ENCODE peak calls at places on chromosomes 12 and 14, in eight cellular contexts. U is NCI-H524; X is GM10248; J is stimulated activated CD8-positive, alpha-beta memory T cell treated with anti-CD3 and anti-CD28 coated beads, Interleukin-7, amount 100 ng/mL, for 24 hours; F is ELR; T is neural progenitor cell; O is AG08396; E is NCI-H460. I is an unnamed sample.
A peak's percentile ranks its signal among the peaks of the same experiment; 100 is the strongest.

GRCh38 chr12:41361791-41362190 is 173.7 kb downstream of the PDZRN4 start:
- DNase-seq in X (no peak), J (no peak), T (no peak), F (no peak), E (no peak), O (no peak), U (peak; percentile 96), I (no peak)

GRCh38 chr14:59534361-59534987 is 42.1 kb downstream of the CCDC175 start:
- DNase-seq in U (peak; percentile 78), O (no peak), X (no peak), F (peak; percentile 28), J (no peak), E (no peak), T (no peak), I (no peak)

GRCh38 chr12:108360487-108360886 is 21.4 kb upstream of the CMKLR1 start:
- DNase-seq in T (no peak), E (no peak), U (no peak), X (peak; percentile 40), J (no peak), F (peak; percentile 47), O (no peak), I (no peak)

GRCh38 chr14:53510281-53510912 is 357.3 kb upstream of the DDHD1 start:
- DNase-seq in T (no peak), E (no peak), F (no peak), O (no peak), J (no peak), X (no peak), U (no peak), I (no peak)

GRCh38 chr12:64691793-64692583 is 67.2 kb downstream of the GNS start:
- DNase-seq in E (no peak), O (no peak), T (peak; percentile 51), F (no peak), J (no peak), X (no peak), U (peak; percentile 99), I (no peak)

GRCh38 chr12:64720884-64721283 is 38.3 kb downstream of the GNS start:
- DNase-seq in T (no peak), J (no peak), E (no peak), F (no peak), X (no peak), U (peak; percentile 95), O (no peak), I (no peak)

GRCh38 chr14:54627718-54628345 is 60.9 kb downstream of the SAMD4A start:
- DNase-seq in X (peak; percentile 59), U (no peak), O (peak; percentile 67), J (no peak), T (peak; percentile 56), F (peak; percentile 36), E (no peak), I (no peak)

GRCh38 chr14:103519837-103520212 is 2.8 kb downstream of the CKB start:
- DNase-seq in E (no peak), X (no peak), U (no peak), T (no peak), O (no peak), J (no peak), F (no peak), I (peak; percentile 46)

GRCh38 chr12:121939190-121939589 is 20.8 kb downstream of the CFAP251 start:
- DNase-seq in X (no peak), E (no peak), J (no peak), F (no peak), T (no peak), O (no peak), U (no peak), I (no peak)

GRCh38 chr14:24425704-24426103 is 3.8 kb downstream of the CBLN3 start:
- DNase-seq in X (no peak), E (no peak), J (no peak), T (no peak), U (no peak), O (no peak), F (peak; percentile 63), I (peak; percentile 59)

GRCh38 chr12:27595231-27595642 is 71.2 kb downstream of the PPFIBP1 start:
- DNase-seq in T (peak; percentile 82), O (peak; percentile 54), U (peak; percentile 39), X (no peak), J (no peak), E (no peak), F (peak; percentile 49), I (peak; percentile 33)

GRCh38 chr14:64758711-64759554 is 54.7 kb downstream of the PLEKHG3 start:
- DNase-seq in E (peak; percentile 46), F (peak; percentile 90), O (peak; percentile 94), U (peak; percentile 80), T (no peak), J (no peak), X (no peak), I (no peak)

GRCh38 chr12:77943466-77943865 is 112.8 kb downstream of the NAV3 start:
- DNase-seq in F (peak; percentile 90), J (no peak), U (no peak), T (no peak), O (peak; percentile 11), E (peak; percentile 65), X (no peak), I (no peak)

GRCh38 chr12:103801709-103802585 is 39.1 kb downstream of the NT5DC3 start:
- DNase-seq in O (peak; percentile 16), E (no peak), X (no peak), F (peak; percentile 59), J (no peak), T (no peak), U (no peak), I (no peak)

GRCh38 chr12:6211421-6211869 is 11.2 kb downstream of the CD9 start:
- DNase-seq in E (no peak), J (no peak), F (no peak), T (no peak), X (no peak), O (peak; percentile 84), U (no peak), I (no peak)

GRCh38 chr12:115060477-115061168 is 376.6 kb upstream of the TBX3 start:
- DNase-seq in E (no peak), U (no peak), O (no peak), T (no peak), F (no peak), J (no peak), X (no peak), I (no peak)

GRCh38 chr12:96171905-96172304 is 22.3 kb upstream of the ELK3 start:
- DNase-seq in T (no peak), E (no peak), O (no peak), U (peak; percentile 21), J (no peak), F (no peak), X (no peak), I (peak; percentile 42)

GRCh38 chr14:63964063-63964462 is 111.3 kb downstream of the SYNE2 start:
- DNase-seq in X (no peak), O (no peak), U (no peak), T (no peak), F (no peak), E (no peak), J (no peak), I (no peak)

GRCh38 chr14:39218171-39218769 is 15.4 kb upstream of the MIA2 start:
- DNase-seq in E (peak; percentile 40), T (no peak), X (no peak), J (no peak), F (peak; percentile 66), O (no peak), U (no peak), I (no peak)

GRCh38 chr12:94841171-94841570 is 162.3 kb downstream of the NDUFA12 start:
- DNase-seq in O (no peak), U (no peak), E (no peak), F (no peak), X (no peak), T (no peak), J (no peak), I (no peak)

GRCh38 chr14:91891721-91892220 is 24.4 kb upstream of the TC2N start:
- DNase-seq in U (no peak), F (no peak), O (no peak), X (no peak), T (no peak), J (no peak), E (no peak), I (no peak)

GRCh38 chr12:68749443-68749842 is 3.5 kb downstream of the SLC35E3 start:
- DNase-seq in U (no peak), F (no peak), T (no peak), O (no peak), E (no peak), X (no peak), J (no peak), I (no peak)

GRCh38 chr12:44972746-44973421 is 78.0 kb downstream of the DBX2 start:
- DNase-seq in J (no peak), F (peak; percentile 30), O (peak; percentile 11), U (peak; percentile 51), T (peak; percentile 70), E (peak; percentile 12), X (peak; percentile 17), I (peak; percentile 18)

GRCh38 chr12:72622556-72622955 is 350.4 kb downstream of the TRHDE start:
- DNase-seq in X (no peak), O (no peak), F (no peak), T (no peak), U (no peak), E (no peak), J (no peak), I (no peak)

GRCh38 chr12:120439646-120440247 is 1.8 kb downstream of the COX6A1 start:
- DNase-seq in T (peak; percentile 83), O (peak; percentile 65), F (peak; percentile 85), E (peak; percentile 67), U (peak; percentile 73), J (peak; percentile 40), X (peak; percentile 80), I (peak; percentile 62)

GRCh38 chr14:74501135-74501614 is 7.6 kb downstream of the ISCA2 start:
- DNase-seq in T (peak; percentile 89), J (no peak), U (peak; percentile 89), X (no peak), E (peak; percentile 56), F (peak; percentile 78), O (peak; percentile 54), I (peak; percentile 86)

GRCh38 chr12:19529933-19530630 is 90.8 kb downstream of the AEBP2 start:
- DNase-seq in J (no peak), F (peak; percentile 79), E (no peak), O (peak; percentile 53), U (no peak), X (no peak), T (no peak), I (no peak)

GRCh38 chr14:22536853-22537338 is 52.1 kb downstream of the DAD1 start:
- DNase-seq in U (no peak), T (no peak), O (peak; percentile 91), F (peak; percentile 99), E (peak; percentile 91), X (peak; percentile 77), J (peak; percentile 68), I (no peak)

GRCh38 chr12:84955298-84955697 is 42.7 kb upstream of the SLC6A15 start:
- DNase-seq in O (no peak), E (no peak), U (no peak), F (peak; percentile 67), X (no peak), T (no peak), J (no peak), I (no peak)

GRCh38 chr14:36671149-36671548 is 9.5 kb downstream of the PAX9 start:
- DNase-seq in T (no peak), X (no peak), J (no peak), O (no peak), U (no peak), E (no peak), F (no peak), I (no peak)

I was measured in cerebellar cortex.